ENCODE peak calls at places on chromosome 4, in four cellular contexts. S is SK-N-SH, P is mesendoderm, Q is uterus. H is an unnamed sample.

GRCh38 chr4:4780634-4781287 is 78.7 kb upstream of the MSX1 start:
- DNase-seq in S (peak; percentile 69), P (no peak), Q (no peak), H (no peak)

GRCh38 chr4:46329118-46329976 is 60.6 kb downstream of the GABRA2 start:
- DNase-seq in S (peak; percentile 2), P (peak; percentile 82), Q (no peak), H (no peak)

GRCh38 chr4:185925910-185926360 is 113.9 kb upstream of the SORBS2 start:
- DNase-seq in S (no peak), P (no peak), Q (no peak), H (no peak)

GRCh38 chr4:37794046-37794445 is 32.4 kb upstream of the PGM2 start:
- DNase-seq in S (no peak), P (no peak), Q (no peak), H (no peak)

GRCh38 chr4:130043796-130044195 is 947.8 kb downstream of the C4orf33 start:
- DNase-seq in S (no peak), P (no peak), Q (no peak), H (no peak)

GRCh38 chr4:2954358-2955185 is 8.6 kb downstream of the NOP14 start:
- DNase-seq in S (peak; percentile 61), P (peak; percentile 76), Q (no peak), H (no peak)

GRCh38 chr4:107792691-107793090 is 32.0 kb upstream of the SGMS2 start:
- DNase-seq in S (no peak), P (no peak), Q (no peak), H (no peak)

GRCh38 chr4:83386931-83387897 is 52.6 kb upstream of the HPSE start:
- DNase-seq in S (no peak), P (peak; percentile 14), Q (peak; percentile 43), H (no peak)

GRCh38 chr4:71634364-71634763 is 149.5 kb downstream of the GC start:
- DNase-seq in S (no peak), P (no peak), Q (no peak), H (no peak)

GRCh38 chr4:24915121-24915922 is 2.5 kb upstream of the CCDC149 start:
- DNase-seq in S (no peak), P (peak; percentile 52), Q (no peak), H (no peak)

GRCh38 chr4:169080970-169081369 is 70.9 kb upstream of the CBR4 start:
- DNase-seq in S (no peak), P (no peak), Q (peak; percentile 38), H (no peak)

GRCh38 chr4:139950568-139950967 is 203.4 kb downstream of the MAML3 start:
- DNase-seq in S (no peak), P (no peak), Q (no peak), H (no peak)

GRCh38 chr4:158208931-158209640 is 1.2 kb upstream of the TMEM144 start:
- DNase-seq in S (no peak), P (peak; percentile 13), Q (no peak), H (no peak)

GRCh38 chr4:110364911-110365520 is 110.9 kb upstream of the ENPEP start:
- DNase-seq in S (no peak), P (no peak), Q (no peak), H (no peak)

GRCh38 chr4:89434364-89434988 is 126.9 kb upstream of the GPRIN3 start:
- DNase-seq in S (peak; percentile 34), P (peak; percentile 55), Q (no peak), H (no peak)

GRCh38 chr4:38610844-38611550 is 53.0 kb upstream of the KLF3 start:
- DNase-seq in S (no peak), P (no peak), Q (no peak), H (no peak)

GRCh38 chr4:173707658-173708415 is 177.8 kb upstream of the HAND2 start:
- DNase-seq in S (no peak), P (no peak), Q (no peak), H (no peak)

GRCh38 chr4:89253306-89253705 is 54.3 kb downstream of the GPRIN3 start:
- DNase-seq in S (no peak), P (no peak), Q (no peak), H (no peak)

GRCh38 chr4:185283723-185284122 is 74.3 kb downstream of the SNX25 start:
- DNase-seq in S (no peak), P (no peak), Q (no peak), H (no peak)

GRCh38 chr4:15117270-15117946 is 115.1 kb downstream of the CPEB2 start:
- DNase-seq in S (no peak), P (no peak), Q (no peak), H (no peak)
- H3K4me1 ChIP-seq in S (no peaks in the 10 kb centered on the region), P (no peaks in the 10 kb centered on the region), Q (no peaks in the 10 kb centered on the region), H (no peaks in the 10 kb centered on the region)

GRCh38 chr4:26753187-26753586 is 107.5 kb upstream of the STIM2 start:
- DNase-seq in S (no peak), P (no peak), Q (no peak), H (no peak)

GRCh38 chr4:26751838-26752237 is 108.8 kb upstream of the STIM2 start:
- DNase-seq in S (no peak), P (no peak), Q (no peak), H (no peak)

GRCh38 chr4:26749867-26750266 is 110.8 kb upstream of the STIM2 start:
- DNase-seq in S (no peak), P (no peak), Q (no peak), H (no peak)

GRCh38 chr4:26751004-26751403 is 109.6 kb upstream of the STIM2 start:
- DNase-seq in S (no peak), P (no peak), Q (no peak), H (no peak)

DNA sequence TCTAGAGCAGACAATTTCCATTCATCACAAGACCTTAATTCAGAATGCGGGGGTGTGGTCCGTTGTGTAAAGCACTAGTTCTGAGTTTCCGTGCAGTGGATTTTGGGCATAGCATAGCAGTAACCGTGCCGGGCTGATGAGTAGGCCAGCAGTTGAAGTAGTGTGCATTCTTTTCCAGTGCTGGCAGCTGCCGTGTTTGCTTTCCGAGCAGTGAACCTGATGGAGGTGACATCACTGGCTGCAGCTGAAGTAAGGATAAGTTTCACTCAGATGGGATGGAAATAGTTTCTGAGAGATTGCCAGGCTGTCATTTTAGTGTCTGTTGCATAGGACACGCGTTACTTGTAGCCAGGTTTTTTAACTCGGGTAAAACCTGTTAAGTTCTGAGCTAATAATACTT is 107.0 kb upstream of the STIM2 start:
- DNase-seq in S (no peak), P (no peak), Q (no peak), H (no peak)
- H3K27ac ChIP-seq in S (no peak overlapping the region), P (no peak overlapping the region), Q (no peak overlapping the region), H (no peak overlapping the region)

DNA sequence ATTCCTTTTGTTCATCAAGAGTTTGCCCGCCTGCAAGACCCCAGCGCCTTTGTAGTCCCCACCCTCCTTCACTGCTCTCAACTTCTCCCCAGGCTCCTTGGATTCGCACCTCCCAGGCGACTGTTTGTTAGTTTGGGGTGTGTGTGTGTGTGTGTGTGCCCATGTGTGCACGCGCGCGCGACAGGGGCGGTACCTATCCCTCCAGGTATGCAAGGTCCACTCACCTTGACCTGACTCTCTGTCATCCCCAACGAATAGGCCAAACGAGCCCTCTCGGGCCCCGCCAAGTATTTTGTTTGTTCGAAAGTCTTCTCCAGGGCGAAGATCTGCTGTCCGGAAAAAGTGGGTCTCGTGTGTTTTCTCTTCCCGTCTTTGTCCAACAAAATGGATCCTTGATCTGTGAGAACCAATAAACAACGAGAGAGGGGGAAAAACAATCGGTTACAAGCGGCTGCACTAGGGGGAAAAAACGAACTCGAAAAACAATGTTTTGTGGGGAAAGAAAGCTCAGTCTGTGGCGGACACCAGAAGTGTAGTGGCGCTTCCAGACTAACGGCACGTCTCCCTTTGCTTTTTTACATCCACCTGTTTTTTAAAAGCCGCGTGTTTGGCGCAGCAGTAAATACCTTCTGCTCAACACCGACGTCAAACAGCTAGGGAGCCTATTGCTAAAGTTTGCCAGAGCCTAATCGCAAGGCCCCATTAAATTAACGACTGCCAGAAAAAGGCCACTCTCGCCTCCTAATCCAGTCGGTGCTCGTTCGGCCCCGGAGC is 3.5 kb downstream of the NKX6-1 start:
- DNase-seq in S (no peak), P (no peak), Q (no peak), H (no peak)
- H3K27me3 ChIP-seq in S (peaks cover 100% of the 10 kb centered on the region), P (peaks cover 67% of the 10 kb centered on the region), Q (peaks cover 65% of the 10 kb centered on the region), H (peaks cover 98% of the 10 kb centered on the region)

GRCh38 chr4:54172156-54172555 is 56.9 kb upstream of the PDGFRA start:
- DNase-seq in S (no peak), P (no peak), Q (no peak), H (no peak)

GRCh38 chr4:54167508-54167907 is 61.6 kb upstream of the PDGFRA start:
- DNase-seq in S (no peak), P (no peak), Q (no peak), H (no peak)

GRCh38 chr4:54169176-54169575 is 59.9 kb upstream of the PDGFRA start:
- DNase-seq in S (no peak), P (no peak), Q (no peak), H (no peak)

GRCh38 chr4:54176202-54176601 is 52.9 kb upstream of the PDGFRA start:
- DNase-seq in S (no peak), P (no peak), Q (no peak), H (no peak)

DNA sequence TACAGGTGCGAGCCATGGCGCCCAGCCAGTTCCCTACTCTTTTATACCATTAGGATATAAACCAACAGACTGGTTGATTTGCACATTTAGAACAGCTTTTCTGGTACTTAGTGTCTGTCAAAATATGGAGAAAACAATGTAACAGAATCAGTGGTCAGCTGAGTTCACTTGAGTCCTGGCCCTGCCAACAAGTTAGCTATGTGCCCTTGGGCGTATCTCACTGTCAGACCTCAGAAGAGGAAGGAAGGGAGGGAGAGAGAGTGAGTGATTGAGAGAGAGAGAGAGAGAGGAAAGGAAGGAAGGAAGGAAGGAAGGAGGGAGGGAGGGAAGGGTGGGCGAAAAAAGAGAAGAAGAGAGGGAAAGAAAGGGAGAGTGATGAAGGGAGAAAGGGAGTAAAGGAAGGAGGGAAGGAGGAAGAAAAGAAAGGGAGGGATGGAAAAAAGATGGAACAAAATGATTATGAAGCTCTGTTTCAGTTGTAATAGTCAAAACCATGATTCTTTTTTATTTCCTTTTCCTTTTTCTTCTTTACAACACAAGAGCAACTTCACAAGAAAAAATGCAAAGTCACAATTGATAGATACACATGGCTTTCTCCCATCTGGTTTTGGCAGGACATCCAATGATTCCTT is 55.7 kb upstream of the PDGFRA start:
- DNase-seq in S (no peak), P (no peak), Q (no peak), H (no peak)
- H3K4me1 ChIP-seq in S (no peaks in the 10 kb centered on the region), P (no peaks in the 10 kb centered on the region), Q (no peaks in the 10 kb centered on the region), H (no peaks in the 10 kb centered on the region)

DNA sequence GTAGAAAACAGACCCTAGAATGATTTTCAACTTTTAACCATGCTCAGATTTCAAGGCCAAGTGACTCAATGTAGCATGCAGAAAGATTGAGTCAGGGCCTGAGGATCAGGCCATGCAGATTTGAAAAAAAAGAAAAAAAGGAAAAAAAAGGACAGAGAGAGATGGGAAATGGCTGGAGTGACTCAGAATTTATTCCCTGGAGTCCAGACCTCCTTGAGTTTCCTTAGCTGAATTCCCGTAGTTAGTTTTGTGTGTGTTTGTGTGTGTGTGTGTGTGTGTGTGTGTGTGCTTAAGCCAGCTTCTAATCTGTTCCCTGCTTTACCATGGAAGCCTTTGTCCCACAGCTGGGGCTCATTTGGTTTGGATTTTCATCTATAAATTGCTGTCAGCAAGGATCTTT is 108.8 kb upstream of the DDIT4L start:
- DNase-seq in S (no peak), P (no peak), Q (peak; percentile 24), H (no peak)
- H3K27ac ChIP-seq in S (peak overlapping the region; percentile 58), P (no peak overlapping the region), Q (peak overlapping the region; percentile 24), H (no peak overlapping the region)

GRCh38 chr4:41949531-41949930 is 14.3 kb downstream of the TMEM33 start:
- DNase-seq in S (no peak), P (no peak), Q (no peak), H (no peak)
- H3K27me3 ChIP-seq in S (no peaks in the 10 kb centered on the region), P (no peaks in the 10 kb centered on the region), Q (no peaks in the 10 kb centered on the region), H (no peaks in the 10 kb centered on the region)